ENCODE peak calls at places on chromosomes 16 and 17, in six cellular contexts. C is hypothalamus; O is tibial artery; H is NT2/D1; T is T follicular helper cell; X is stimulated activated naive B cell treated with anti-CD40 and anti-IgM and Interleukin-4, amounts not matched to agents 10 μg/mL and 1 μg/mL and 100 μg/mL, for 72 hours. Y is an unnamed sample.

GRCh38 chr17:18377437-18378204 is at the start of gene EVPLL:
- DNase-seq in O (no peak), T (no peak), H (no peak), C (no peak), X (peak), Y (no peak)

GRCh38 chr16:28326881-28327610 is 34.7 kb downstream of the SBK1 start:
- DNase-seq in C (peak), H (peak), X (peak), T (peak), O (peak), Y (peak)

GRCh38 chr16:86925067-86925791 is 346.9 kb downstream of the FOXL1 start:
- DNase-seq in C (no peak), H (no peak), T (no peak), O (no peak), X (no peak), Y (no peak)

GRCh38 chr17:63405741-63406261 is 40.3 kb downstream of the CYB561 start:
- DNase-seq in T (no peak), H (peak), X (no peak), O (no peak), C (no peak), Y (no peak)

GRCh38 chr17:59361916-59362810 is 30.7 kb downstream of the YPEL2 start:
- DNase-seq in H (no peak), T (no peak), X (peak), O (peak), C (no peak), Y (no peak)

GRCh38 chr17:14427914-14428639 is 127.2 kb downstream of the HS3ST3B1 start:
- DNase-seq in C (no peak), H (no peak), T (peak), X (peak), O (no peak), Y (no peak)

GRCh38 chr17:81096741-81097133 is 61.8 kb downstream of the BAIAP2 start:
- DNase-seq in X (no peak), T (no peak), C (no peak), O (no peak), H (no peak), Y (no peak)

GRCh38 chr16:3838600-3839401 is 41.7 kb downstream of the CREBBP start:
- DNase-seq in C (no peak), H (no peak), T (no peak), O (no peak), X (no peak), Y (no peak)

GRCh38 chr17:42686520-42687137 is 4.3 kb downstream of the CNTNAP1 start:
- DNase-seq in O (no peak), C (no peak), H (no peak), T (no peak), X (no peak), Y (no peak)